ENCODE peak calls at places on chromosomes 3 and 15, in ten cellular contexts. Q, Z, P, C, L, E, X, T, I and S are unnamed samples.

GRCh38 chr3:196643201-196643749 is 3.8 kb downstream of the NRROS start:
- DNase-seq in Q (no peak), Z (no peak), P (peak; percentile 76), C (no peak), L (peak; percentile 78), E (no peak), X (peak; percentile 78), T (no peak), I (no peak), S (no peak)

GRCh38 chr3:123755085-123755484 is 129.0 kb downstream of the MYLK start:
- DNase-seq in Q (no peak), Z (no peak), P (peak; percentile 68), C (no peak), L (no peak), E (peak; percentile 86), X (peak; percentile 88), T (no peak), I (no peak), S (no peak)

GRCh38 chr3:11136116-11136515 is 18.2 kb upstream of the HRH1 start:
- DNase-seq in Q (peak; percentile 46), Z (peak; percentile 62), P (no peak), C (peak; percentile 53), L (peak; percentile 65), E (no peak), X (no peak), T (no peak), I (no peak), S (no peak)

GRCh38 chr15:92693922-92694331 is 38.4 kb upstream of the FAM174B start:
- DNase-seq in Q (peak; percentile 32), Z (peak; percentile 40), P (no peak), C (peak; percentile 35), L (no peak), E (no peak), X (no peak), T (no peak), I (peak; percentile 34), S (no peak)

GRCh38 chr15:42080585-42081462 is 13.5 kb downstream of the PLA2G4D start:
- DNase-seq in Q (peak; percentile 22), Z (peak; percentile 19), P (no peak), C (no peak), L (peak; percentile 53), E (peak; percentile 9), X (no peak), T (peak; percentile 61), I (no peak), S (no peak)

GRCh38 chr15:88391700-88392099 is 75.5 kb downstream of the MRPL46 start:
- DNase-seq in Q (no peak), Z (no peak), P (no peak), C (no peak), L (no peak), E (no peak), X (no peak), T (peak; percentile 14), I (no peak), S (no peak)

GRCh38 chr3:42601898-42602581 is 1.6 kb downstream of the NKTR start:
- DNase-seq in Q (no peak), Z (no peak), P (no peak), C (no peak), L (no peak), E (no peak), X (no peak), T (peak; percentile 56), I (no peak), S (peak; percentile 37)

GRCh38 chr3:127071597-127072001 is 88.7 kb downstream of the PLXNA1 start:
- DNase-seq in Q (no peak), Z (no peak), P (no peak), C (no peak), L (no peak), E (no peak), X (no peak), T (no peak), I (no peak), S (no peak)

GRCh38 chr15:42611532-42611931 is 36.1 kb downstream of the STARD9 start:
- DNase-seq in Q (no peak), Z (no peak), P (no peak), C (no peak), L (no peak), E (no peak), X (no peak), T (no peak), I (no peak), S (no peak)

GRCh38 chr3:114706591-114707224 is 412.9 kb downstream of the TIGIT start:
- DNase-seq in Q (peak; percentile 21), Z (peak; percentile 11), P (no peak), C (peak; percentile 53), L (no peak), E (peak; percentile 61), X (no peak), T (peak; percentile 96), I (peak; percentile 88), S (peak; percentile 63)

GRCh38 chr3:177220136-177220974 is 23.1 kb upstream of the TBL1XR1 start:
- DNase-seq in Q (peak; percentile 37), Z (no peak), P (no peak), C (no peak), L (peak; percentile 45), E (no peak), X (no peak), T (peak; percentile 17), I (no peak), S (no peak)

GRCh38 chr15:72846027-72846426 is 62.5 kb upstream of the ADPGK start:
- DNase-seq in Q (no peak), Z (peak; percentile 37), P (no peak), C (peak; percentile 26), L (no peak), E (no peak), X (no peak), T (no peak), I (no peak), S (no peak)

GRCh38 chr3:128432898-128433629 is 33.6 kb downstream of the DNAJB8 start:
- DNase-seq in Q (no peak), Z (no peak), P (no peak), C (no peak), L (no peak), E (no peak), X (peak; percentile 81), T (no peak), I (no peak), S (no peak)
- H3K4me3 ChIP-seq in Q (no peak overlapping the region), Z (no peak overlapping the region), P (peak overlapping the region; percentile 35), C (peak overlapping the region; percentile 1), L (peak overlapping the region; percentile 47), E (peak overlapping the region; percentile 35), X (no peak overlapping the region), T (no peak overlapping the region), I (no peak overlapping the region), S (peak overlapping the region; percentile 24)

GRCh38 chr15:78071378-78071777 is 6.1 kb downstream of the TBC1D2B start:
- DNase-seq in Q (no peak), Z (no peak), P (no peak), C (no peak), L (no peak), E (no peak), X (no peak), T (no peak), I (no peak), S (no peak)

GRCh38 chr15:78067328-78068241 is 9.9 kb downstream of the TBC1D2B start:
- DNase-seq in Q (no peak), Z (no peak), P (no peak), C (peak; percentile 74), L (peak; percentile 77), E (no peak), X (no peak), T (no peak), I (no peak), S (no peak)

GRCh38 chr15:78069052-78069414 is 8.5 kb downstream of the TBC1D2B start:
- DNase-seq in Q (no peak), Z (no peak), P (no peak), C (no peak), L (no peak), E (no peak), X (no peak), T (no peak), I (no peak), S (no peak)

GRCh38 chr15:78070049-78070698 is 7.3 kb downstream of the TBC1D2B start:
- DNase-seq in Q (no peak), Z (no peak), P (peak; percentile 56), C (no peak), L (no peak), E (no peak), X (no peak), T (peak; percentile 23), I (no peak), S (no peak)

GRCh38 chr15:78069630-78070029 is 7.9 kb downstream of the TBC1D2B start:
- DNase-seq in Q (no peak), Z (no peak), P (no peak), C (no peak), L (no peak), E (no peak), X (no peak), T (no peak), I (no peak), S (no peak)
- TF ChIP-seq CTCF in Q (no peak), Z (no peak), P (no peak), C (no peak), L (no peak), E (no peak), X (no peak), T (no peak), I (no peak), S (no peak)

GRCh38 chr3:184757010-184757651 is 45.3 kb upstream of the MAGEF1 start:
- DNase-seq in Q (peak; percentile 95), Z (peak; percentile 96), P (peak; percentile 62), C (peak; percentile 97), L (peak; percentile 82), E (no peak), X (peak; percentile 83), T (peak; percentile 66), I (no peak), S (peak; percentile 75)
- H3K4me3 ChIP-seq in Q (no peak overlapping the region), Z (no peak overlapping the region), P (peak overlapping the region; percentile 25), C (peak overlapping the region; percentile 7), L (peak overlapping the region; percentile 5), E (no peak overlapping the region), X (no peak overlapping the region), T (no peak overlapping the region), I (no peak overlapping the region), S (no peak overlapping the region)

GRCh38 chr15:71458089-71458660 is 342.9 kb downstream of the THSD4 start:
- DNase-seq in Q (peak; percentile 51), Z (peak; percentile 22), P (no peak), C (no peak), L (no peak), E (no peak), X (no peak), T (no peak), I (no peak), S (no peak)

GRCh38 chr15:71455107-71455506 is 339.8 kb downstream of the THSD4 start:
- DNase-seq in Q (no peak), Z (no peak), P (no peak), C (no peak), L (no peak), E (no peak), X (no peak), T (peak; percentile 54), I (no peak), S (no peak)

GRCh38 chr15:71456362-71456761 is 341.1 kb downstream of the THSD4 start:
- DNase-seq in Q (no peak), Z (no peak), P (no peak), C (no peak), L (no peak), E (no peak), X (no peak), T (no peak), I (no peak), S (no peak)

GRCh38 chr15:71456812-71457211 is 341.5 kb downstream of the THSD4 start:
- DNase-seq in Q (no peak), Z (no peak), P (no peak), C (no peak), L (no peak), E (no peak), X (no peak), T (no peak), I (no peak), S (no peak)

GRCh38 chr15:71455878-71456277 is 340.6 kb downstream of the THSD4 start:
- DNase-seq in Q (no peak), Z (no peak), P (no peak), C (no peak), L (no peak), E (no peak), X (no peak), T (no peak), I (no peak), S (no peak)
- TF ChIP-seq CTCF in Q (no peak), Z (no peak), P (no peak), C (no peak), L (no peak), E (no peak), X (no peak), T (no peak), I (no peak), S (no peak)